ENCODE peak calls at places on chromosome 11, in eight cellular contexts. J, N, C, Z, I, W, A and F are unnamed samples.

GRCh38 chr11:12247543-12248287 is 129.7 kb upstream of the PARVA start:
- DNase-seq in J (no peak), N (no peak), C (no peak), Z (no peak), I (no peak), W (no peak), A (no peak), F (no peak)

GRCh38 chr11:18522388-18522787 is 4.4 kb downstream of the TSG101 start:
- DNase-seq in J (no peak), N (peak; percentile 46), C (no peak), Z (no peak), I (no peak), W (no peak), A (no peak), F (no peak)

GRCh38 chr11:16047073-16047472 is 309.3 kb downstream of the SOX6 start:
- DNase-seq in J (no peak), N (no peak), C (no peak), Z (no peak), I (no peak), W (no peak), A (no peak), F (no peak)

GRCh38 chr11:76143274-76143673 is 63.0 kb downstream of the WNT11 start:
- DNase-seq in J (no peak), N (no peak), C (no peak), Z (no peak), I (no peak), W (no peak), A (no peak), F (no peak)

GRCh38 chr11:20158597-20159257 is 1.5 kb downstream of the DBX1 start:
- DNase-seq in J (peak; percentile 42), N (peak; percentile 28), C (no peak), Z (peak; percentile 55), I (no peak), W (peak; percentile 61), A (peak; percentile 3), F (no peak)

GRCh38 chr11:16133867-16134266 is 222.5 kb downstream of the SOX6 start:
- DNase-seq in J (no peak), N (no peak), C (no peak), Z (no peak), I (no peak), W (no peak), A (no peak), F (no peak)

GRCh38 chr11:119694334-119694733 is 34.7 kb downstream of the NECTIN1 start:
- DNase-seq in J (no peak), N (peak; percentile 21), C (no peak), Z (no peak), I (peak; percentile 70), W (no peak), A (no peak), F (no peak)

GRCh38 chr11:26994579-26995210 is 783 bp downstream of the FIBIN start:
- DNase-seq in J (no peak), N (no peak), C (no peak), Z (no peak), I (no peak), W (peak; percentile 66), A (no peak), F (no peak)

GRCh38 chr11:15539645-15540044 is 424.9 kb downstream of the INSC start:
- DNase-seq in J (no peak), N (no peak), C (no peak), Z (no peak), I (no peak), W (no peak), A (no peak), F (no peak)

GRCh38 chr11:62444271-62444833 is 25.5 kb downstream of the SCGB1A1 start:
- DNase-seq in J (peak; percentile 62), N (no peak), C (no peak), Z (peak; percentile 57), I (peak; percentile 66), W (peak; percentile 92), A (peak; percentile 38), F (no peak)

GRCh38 chr11:64854534-64855502 is 10.4 kb upstream of the CDC42BPG start:
- DNase-seq in J (peak; percentile 79), N (peak; percentile 97), C (no peak), Z (peak; percentile 86), I (peak; percentile 89), W (peak; percentile 94), A (peak; percentile 60), F (peak; percentile 61)

GRCh38 chr11:99277281-99277680 is 256.5 kb downstream of the CNTN5 start:
- DNase-seq in J (no peak), N (no peak), C (no peak), Z (no peak), I (no peak), W (no peak), A (no peak), F (no peak)

GRCh38 chr11:121482231-121483129 is 29.7 kb upstream of the SORL1-AS1 start:
- DNase-seq in J (no peak), N (no peak), C (peak; percentile 53), Z (no peak), I (no peak), W (no peak), A (no peak), F (peak; percentile 81)

GRCh38 chr11:35650467-35650866 is 12.1 kb upstream of the TRIM44 start:
- DNase-seq in J (no peak), N (no peak), C (no peak), Z (no peak), I (no peak), W (no peak), A (no peak), F (no peak)

GRCh38 chr11:13384837-13385417 is 78.1 kb downstream of the BTBD10 start:
- DNase-seq in J (no peak), N (peak; percentile 46), C (no peak), Z (peak; percentile 60), I (peak; percentile 36), W (no peak), A (peak; percentile 41), F (no peak)

GRCh38 chr11:20555783-20556182 is 43.6 kb upstream of the SLC6A5 start:
- DNase-seq in J (no peak), N (no peak), C (no peak), Z (no peak), I (no peak), W (no peak), A (no peak), F (no peak)

GRCh38 chr11:58788355-58789023 is 56.0 kb downstream of the GLYATL2 start:
- DNase-seq in J (no peak), N (peak; percentile 42), C (no peak), Z (peak; percentile 27), I (peak; percentile 45), W (no peak), A (no peak), F (peak; percentile 63)

GRCh38 chr11:93131709-93132108 is 66.1 kb downstream of the SLC36A4 start:
- DNase-seq in J (no peak), N (peak; percentile 14), C (no peak), Z (no peak), I (no peak), W (no peak), A (no peak), F (no peak)

GRCh38 chr11:130120045-130120444 is 39.5 kb upstream of the ST14 start:
- DNase-seq in J (no peak), N (no peak), C (no peak), Z (no peak), I (no peak), W (no peak), A (no peak), F (no peak)

GRCh38 chr11:130123414-130124040 is 36.1 kb upstream of the ST14 start:
- DNase-seq in J (no peak), N (no peak), C (no peak), Z (peak; percentile 55), I (no peak), W (no peak), A (no peak), F (no peak)

GRCh38 chr11:130124096-130124495 is 35.5 kb upstream of the ST14 start:
- DNase-seq in J (peak; percentile 65), N (peak; percentile 70), C (no peak), Z (peak; percentile 90), I (no peak), W (peak; percentile 86), A (peak; percentile 30), F (no peak)

GRCh38 chr11:130121430-130121978 is 38.1 kb upstream of the ST14 start:
- DNase-seq in J (no peak), N (no peak), C (no peak), Z (peak; percentile 87), I (no peak), W (no peak), A (peak; percentile 34), F (no peak)

GRCh38 chr11:130122141-130122575 is 37.4 kb upstream of the ST14 start:
- DNase-seq in J (no peak), N (no peak), C (no peak), Z (peak; percentile 60), I (no peak), W (no peak), A (no peak), F (peak; percentile 9)
- H3K27ac ChIP-seq in J (peak overlapping the region; percentile 41), N (no peak overlapping the region), C (no peak overlapping the region), Z (peak overlapping the region; percentile 90), I (no peak overlapping the region), W (no peak overlapping the region), A (no peak overlapping the region), F (no peak overlapping the region)

DNA sequence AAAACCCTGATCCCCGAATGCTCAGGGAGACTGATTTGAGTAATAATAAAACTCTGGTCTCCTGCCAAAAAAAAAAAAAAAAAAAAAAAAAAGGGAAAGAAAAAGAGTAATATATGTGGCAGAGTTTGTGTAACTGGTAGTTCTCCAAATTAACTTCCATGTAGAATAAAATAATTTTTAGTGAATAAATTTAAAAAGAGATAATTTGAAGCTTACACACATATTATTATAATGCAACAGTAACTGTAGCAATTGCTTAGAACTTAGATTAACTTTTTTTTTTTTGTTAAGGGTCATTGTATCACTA is 11.0 kb upstream of the MRPL17 start:
- DNase-seq in J (no peak), N (no peak), C (no peak), Z (no peak), I (no peak), W (no peak), A (no peak), F (no peak)
- H3K27ac ChIP-seq in J (peak overlapping the region; percentile 90), N (no peak overlapping the region), C (no peak overlapping the region), Z (no peak overlapping the region), I (no peak overlapping the region), W (peak overlapping the region; percentile 65), A (no peak overlapping the region), F (no peak overlapping the region)

DNA sequence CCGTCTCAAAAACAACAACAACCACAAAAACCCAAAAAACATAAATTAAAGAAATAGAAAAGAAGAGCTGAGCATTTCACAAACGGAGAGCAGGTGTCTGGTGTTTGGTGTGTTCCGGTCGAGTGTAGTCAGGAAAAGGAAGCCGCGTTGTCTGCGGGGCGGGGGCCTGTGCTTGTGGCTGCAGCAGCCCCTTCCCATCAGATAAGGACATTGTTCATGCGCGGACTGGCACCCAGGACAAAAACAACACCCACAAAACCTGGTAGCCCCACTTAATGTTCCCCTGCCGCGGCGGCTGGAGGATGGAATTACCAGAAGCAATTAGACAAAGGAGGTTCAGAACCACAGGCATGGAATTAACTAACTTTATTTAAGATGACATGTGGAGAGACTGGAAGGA is 29.9 kb downstream of the KRTAP5-5 start:
- DNase-seq in J (no peak), N (no peak), C (no peak), Z (no peak), I (no peak), W (no peak), A (no peak), F (peak; percentile 10)
- H3K27ac ChIP-seq in J (no peak overlapping the region), N (no peak overlapping the region), C (no peak overlapping the region), Z (no peak overlapping the region), I (no peak overlapping the region), W (no peak overlapping the region), A (no peak overlapping the region), F (no peak overlapping the region)

DNA sequence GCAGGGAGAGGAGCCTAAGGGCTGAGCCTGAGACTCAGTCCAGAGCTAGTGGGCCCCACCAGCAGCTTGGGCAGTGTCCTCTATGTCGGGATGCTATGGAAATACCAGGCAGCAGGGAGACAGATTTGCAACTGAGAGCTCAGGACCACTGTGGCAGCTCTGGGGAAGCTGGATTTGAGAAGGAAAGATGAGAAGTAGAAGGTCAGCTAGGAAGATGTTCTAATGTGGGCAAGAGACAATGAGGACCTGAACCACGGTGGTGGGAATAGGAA is 29.4 kb downstream of the LRFN4 start:
- DNase-seq in J (no peak), N (no peak), C (no peak), Z (no peak), I (no peak), W (no peak), A (no peak), F (no peak)
- H3K27ac ChIP-seq in J (no peak overlapping the region), N (peak overlapping the region; percentile 97), C (no peak overlapping the region), Z (peak overlapping the region; percentile 70), I (no peak overlapping the region), W (no peak overlapping the region), A (no peak overlapping the region), F (no peak overlapping the region)